ENCODE peak calls at places on chromosomes 2 and 18, in four cellular contexts. I, E, G and L are unnamed samples.

GRCh38 chr18:56289381-56289780 is 349.0 kb downstream of the TXNL1 start:
- DNase-seq in I (no peak), G (no peak), E (no peak), L (no peak)

GRCh38 chr2:65369574-65369973 is 62.8 kb downstream of the SPRED2 start:
- DNase-seq in I (no peak), G (no peak), E (no peak), L (no peak)

GRCh38 chr2:226554726-226555125 is 244.9 kb downstream of the IRS1 start:
- DNase-seq in E (no peak), I (no peak), G (no peak), L (no peak)

GRCh38 chr2:66538291-66538690 is 103.4 kb downstream of the MEIS1 start:
- DNase-seq in I (no peak), E (no peak), G (no peak), L (no peak)

GRCh38 chr18:31555971-31556747 is 35.5 kb upstream of the TTR start:
- DNase-seq in E (no peak), I (peak; percentile 71), G (no peak), L (peak; percentile 8)

GRCh38 chr18:79635127-79635726 is 44.4 kb upstream of the CTDP1 start:
- DNase-seq in I (no peak), E (peak; percentile 52), G (no peak), L (no peak)

GRCh38 chr18:55522011-55522410 is 66.0 kb downstream of the TCF4 start:
- DNase-seq in I (no peak), E (no peak), G (no peak), L (no peak)

GRCh38 chr18:58496937-58497336 is 132.0 kb downstream of the ALPK2 start:
- DNase-seq in I (peak; percentile 10), G (no peak), E (no peak), L (no peak)

GRCh38 chr2:227370791-227371312 is 8.3 kb downstream of the TM4SF20 start:
- DNase-seq in E (peak; percentile 70), I (no peak), G (no peak), L (no peak)

GRCh38 chr2:231104115-231104713 is 20.6 kb downstream of the HTR2B start:
- DNase-seq in G (no peak), E (peak; percentile 75), I (peak; percentile 27), L (peak; percentile 14)

GRCh38 chr2:207333599-207334308 is 168.0 kb upstream of the KLF7 start:
- DNase-seq in I (no peak), E (no peak), G (no peak), L (no peak)

GRCh38 chr2:236781933-236782788 is 212.5 kb downstream of the ACKR3 start:
- DNase-seq in G (no peak), E (no peak), I (no peak), L (no peak)

GRCh38 chr2:239025951-239026461 is 178.1 kb downstream of the TWIST2 start:
- DNase-seq in G (no peak), I (no peak), E (peak; percentile 56), L (no peak)

GRCh38 chr2:74438248-74438647 is 3.5 kb downstream of the RTKN start:
- DNase-seq in I (no peak), G (no peak), E (no peak), L (no peak)

GRCh38 chr2:158138255-158138654 is 36.6 kb downstream of the UPP2 start:
- DNase-seq in G (no peak), I (no peak), E (no peak), L (no peak)

GRCh38 chr18:76445275-76445674 is 49.8 kb downstream of the ZNF516 start:
- DNase-seq in E (no peak), I (no peak), G (no peak), L (peak; percentile 36)

GRCh38 chr2:199466704-199467461 is 9.1 kb upstream of the SATB2 start:
- DNase-seq in I (no peak), E (no peak), G (no peak), L (no peak)

GRCh38 chr2:158667567-158667966 is 127.5 kb upstream of the DAPL1 start:
- DNase-seq in G (no peak), E (no peak), I (no peak), L (peak; percentile 15)

GRCh38 chr2:221203138-221203537 is 369.0 kb downstream of the EPHA4 start:
- DNase-seq in E (no peak), I (no peak), G (no peak), L (no peak)

GRCh38 chr2:118473241-118473640 is 374.2 kb downstream of the EN1 start:
- DNase-seq in I (no peak), G (no peak), E (no peak), L (no peak)

GRCh38 chr18:58045265-58046086 is 1.4 kb downstream of the NEDD4L start:
- DNase-seq in E (no peak), G (peak; percentile 69), I (peak; percentile 48), L (peak; percentile 19)

GRCh38 chr18:1659190-1659589 is 754.5 kb downstream of the ADCYAP1 start:
- DNase-seq in I (no peak), G (no peak), E (no peak), L (no peak)

GRCh38 chr2:55519908-55520885 is 679 bp downstream of the CFAP36 start:
- DNase-seq in E (no peak), I (no peak), G (peak; percentile 48), L (peak; percentile 16)

GRCh38 chr2:55530539-55531081 is 11.1 kb downstream of the CFAP36 start:
- DNase-seq in G (no peak), E (no peak), I (no peak), L (no peak)

GRCh38 chr2:55526174-55526573 is 6.7 kb downstream of the CFAP36 start:
- DNase-seq in E (no peak), G (no peak), I (no peak), L (no peak)

GRCh38 chr2:55524884-55525437 is 5.4 kb downstream of the CFAP36 start:
- DNase-seq in G (no peak), E (no peak), I (no peak), L (no peak)
- TF ChIP-seq POLR2A in G (no peak), E (no peak), I (no peak), L (no peak)

DNA sequence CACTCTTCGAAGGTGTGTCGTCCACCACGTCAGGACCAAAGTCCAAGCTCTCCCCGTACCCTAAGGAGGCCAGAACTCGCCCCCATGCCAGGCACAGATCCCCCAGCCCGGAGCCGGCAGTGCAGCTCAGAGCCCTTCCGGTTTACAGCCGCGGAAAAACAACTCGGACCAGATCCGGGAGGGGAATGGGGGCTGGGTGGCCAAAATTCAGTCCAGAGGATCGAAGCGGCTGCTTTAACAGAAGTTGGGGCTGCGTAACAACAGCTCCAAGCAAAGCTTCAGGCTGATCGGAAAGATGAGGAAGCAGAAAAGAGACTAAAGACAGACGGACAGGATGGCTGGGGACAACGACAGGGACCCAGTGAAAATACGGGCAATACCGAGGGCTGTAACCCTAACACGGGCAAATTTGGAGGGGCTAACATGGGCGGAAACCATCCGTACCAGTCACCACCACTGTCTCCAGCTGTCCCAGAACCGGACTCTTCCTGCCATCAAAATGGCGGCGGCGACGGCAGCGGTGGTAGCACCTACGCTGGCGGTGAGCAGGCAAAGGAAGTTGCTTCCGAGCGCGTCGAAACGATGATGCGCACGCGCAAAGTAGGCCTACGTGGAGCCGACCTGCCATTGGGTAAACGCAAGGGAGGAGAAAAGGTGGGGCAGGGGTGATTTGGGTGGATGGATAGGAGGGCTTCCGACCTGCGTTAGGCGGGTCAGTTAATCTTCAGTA is at the start of gene MMADHC:
- DNase-seq in I (peak; percentile 92), E (peak; percentile 97), G (peak; percentile 97), L (peak; percentile 60)
- TF ChIP-seq POLR2A in I (peak; percentile 92), E (peak; percentile 76), G (peak; percentile 91), L (peak; percentile 89)

GRCh38 chr2:241655516-241656189 is 18.2 kb downstream of the ATG4B start:
- DNase-seq in I (no peak), E (no peak), G (no peak), L (no peak)

GRCh38 chr2:241658296-241658695 is 20.8 kb downstream of the ATG4B start:
- DNase-seq in I (no peak), E (no peak), G (no peak), L (no peak)

GRCh38 chr2:241654551-241654950 is 17.1 kb downstream of the ATG4B start:
- DNase-seq in G (no peak), I (no peak), E (no peak), L (no peak)

GRCh38 chr2:241657851-241658254 is 20.4 kb downstream of the ATG4B start:
- DNase-seq in G (no peak), E (no peak), I (no peak), L (no peak)

GRCh38 chr2:241656190-241656741 is 18.8 kb downstream of the ATG4B start:
- DNase-seq in E (no peak), I (no peak), G (no peak), L (no peak)
- TF ChIP-seq POLR2A in E (no peak), I (no peak), G (no peak), L (no peak)

GRCh38 chr2:27920148-27920885 is 29.8 kb downstream of the BABAM2 start:
- DNase-seq in G (no peak), I (no peak), E (no peak), L (no peak)
- TF ChIP-seq POLR2A in G (peak; percentile 34), I (no peak), E (no peak), L (no peak)

DNA sequence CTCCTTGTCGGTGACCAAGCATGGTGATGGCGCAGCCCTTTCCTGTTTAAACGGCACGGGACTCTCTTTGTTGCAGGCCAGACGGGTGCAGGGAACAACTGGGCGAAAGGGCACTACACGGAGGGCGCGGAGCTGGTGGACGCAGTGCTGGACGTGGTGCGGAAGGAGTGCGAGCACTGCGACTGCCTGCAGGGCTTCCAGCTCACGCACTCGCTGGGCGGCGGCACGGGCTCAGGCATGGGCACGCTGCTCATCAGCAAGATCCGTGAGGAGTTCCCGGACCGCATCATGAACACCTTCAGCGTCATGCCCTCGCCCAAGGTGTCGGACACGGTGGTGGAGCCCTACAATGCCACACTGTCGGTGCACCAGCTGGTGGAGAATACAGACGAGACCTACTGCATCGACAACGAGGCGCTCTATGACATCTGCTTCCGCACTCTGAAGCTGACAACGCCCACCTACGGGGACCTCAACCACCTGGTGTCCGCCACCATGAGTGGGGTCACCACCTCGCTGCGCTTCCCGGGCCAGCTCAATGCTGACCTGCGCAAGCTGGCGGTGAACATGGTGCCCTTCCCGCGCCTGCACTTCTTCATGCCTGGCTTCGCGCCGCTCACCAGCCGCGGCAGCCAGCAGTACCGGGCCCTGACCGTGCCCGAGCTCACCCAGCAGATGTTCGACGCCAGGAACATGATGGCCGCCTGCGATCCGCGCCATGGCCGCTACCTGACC is 17.1 kb downstream of the TUBB6 start:
- DNase-seq in E (peak; percentile 63), G (no peak), I (no peak), L (no peak)
- TF ChIP-seq POLR2A in E (no peak), G (no peak), I (no peak), L (no peak)

DNA sequence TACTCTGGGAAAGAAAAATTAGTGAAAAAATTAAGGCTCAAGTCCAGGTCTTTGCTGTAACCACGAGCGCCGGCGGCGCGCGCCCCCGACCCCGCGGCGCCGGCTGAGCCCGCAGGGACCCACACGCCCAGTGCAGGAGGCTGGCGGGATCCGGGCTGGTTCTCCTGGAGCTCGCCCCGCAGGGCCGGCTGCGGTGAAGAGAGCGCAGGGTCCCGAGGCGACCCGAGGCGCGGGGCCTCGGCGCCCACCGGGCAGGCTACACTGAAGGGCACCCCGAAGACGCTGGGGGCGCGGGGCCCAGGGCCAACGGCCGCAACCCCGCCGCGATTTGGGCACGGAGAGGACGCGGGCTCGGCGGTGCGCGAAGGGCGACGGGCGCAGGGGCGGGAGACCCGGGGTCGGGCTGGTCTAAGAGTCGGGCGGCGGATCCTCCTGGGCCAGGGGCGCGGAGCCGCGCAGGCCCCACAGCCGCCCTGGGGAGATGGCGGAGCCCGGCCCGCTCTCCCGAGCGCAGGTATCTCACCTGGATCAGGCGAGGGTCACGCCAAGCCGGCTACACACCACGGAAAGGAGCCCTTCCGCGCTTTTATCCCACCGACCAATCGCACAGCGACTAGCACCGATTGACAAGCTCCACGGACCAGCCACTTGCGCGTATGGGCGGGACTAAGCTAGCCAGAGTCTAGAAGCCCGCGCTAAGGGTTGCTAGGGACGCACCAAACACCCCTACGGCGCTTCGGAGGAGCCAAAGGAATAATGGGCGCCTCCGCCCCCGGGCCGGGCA is at the start of gene PASK:
- DNase-seq in I (peak; percentile 95), G (peak; percentile 97), E (peak; percentile 97), L (peak; percentile 97)
- TF ChIP-seq POLR2A in I (peak; percentile 37), G (no peak), E (no peak), L (peak; percentile 26)